ENCODE peak calls at places on chromosome 1, in four cellular contexts. O is neural progenitor cell, T is GDM1, W is right atrium auricular region. A is an unnamed sample.
A peak's percentile ranks its signal among the peaks of the same experiment; 100 is the strongest.

GRCh38 chr1:33407750-33408436 is 23.0 kb downstream of the PHC2 start:
- DNase-seq in T (no peak), W (no peak), O (no peak), A (no peak)

GRCh38 chr1:154218545-154218944 is 2.2 kb upstream of the UBAP2L start:
- DNase-seq in T (no peak), W (no peak), O (no peak), A (no peak)

GRCh38 chr1:67053785-67054759 is at the start of gene SLC35D1:
- DNase-seq in T (peak; percentile 85), W (peak; percentile 76), O (peak; percentile 94), A (peak; percentile 32)

GRCh38 chr1:52579415-52579814 is 22.8 kb upstream of the GPX7 start:
- DNase-seq in W (no peak), O (no peak), T (no peak), A (no peak)

GRCh38 chr1:245234217-245235120 is 79.7 kb downstream of the KIF26B start:
- DNase-seq in T (no peak), O (peak; percentile 87), W (no peak), A (peak; percentile 27)

GRCh38 chr1:157135646-157136045 is 2.5 kb downstream of the ETV3 start:
- DNase-seq in W (no peak), O (no peak), T (no peak), A (no peak)

GRCh38 chr1:98340511-98340910 is 321.0 kb upstream of the SNX7 start:
- DNase-seq in W (no peak), O (no peak), T (no peak), A (no peak)

GRCh38 chr1:184568148-184568547 is 181.3 kb downstream of the C1orf21 start:
- DNase-seq in O (no peak), W (no peak), T (no peak), A (no peak)

GRCh38 chr1:189752461-189752860 is 725.2 kb downstream of the BRINP3 start:
- DNase-seq in T (no peak), O (no peak), W (no peak), A (no peak)

GRCh38 chr1:186745531-186746146 is 65.4 kb upstream of the PTGS2 start:
- DNase-seq in O (no peak), T (no peak), W (no peak), A (no peak)

GRCh38 chr1:97796716-97797115 is 124.1 kb downstream of the DPYD start:
- DNase-seq in T (no peak), W (no peak), O (no peak), A (no peak)

GRCh38 chr1:172581779-172582178 is 48.8 kb downstream of the SUCO start:
- DNase-seq in W (no peak), T (no peak), O (no peak), A (no peak)

GRCh38 chr1:24927886-24928630 is 2.0 kb downstream of the RUNX3 start:
- DNase-seq in W (no peak), O (peak; percentile 31), T (no peak), A (no peak)

GRCh38 chr1:180235077-180235501 is 5.0 kb downstream of the LHX4 start:
- DNase-seq in T (no peak), W (no peak), O (peak; percentile 70), A (no peak)

GRCh38 chr1:111720274-111720976 is 18.8 kb downstream of the INKA2 start:
- DNase-seq in W (no peak), O (no peak), T (no peak), A (no peak)